ENCODE peak calls at places on chromosomes 6 and 20, in seven cellular contexts. V is adrenal gland, O is tibial nerve, M is esophagus squamous epithelium, P is spleen, J is sigmoid colon, X is NB4. A is an unnamed sample.

GRCh38 chr6:75526502-75527127 is 33.0 kb upstream of the FILIP1 start:
- DNase-seq in O (peak), X (peak), V (peak), P (no peak), J (peak), M (no peak), A (peak)

GRCh38 chr6:144896296-144896695 is 611.2 kb downstream of the UTRN start:
- DNase-seq in M (no peak), X (no peak), V (no peak), J (no peak), O (no peak), P (no peak), A (no peak)

GRCh38 chr6:69775941-69776340 is 20.9 kb downstream of the LMBRD1 start:
- DNase-seq in J (no peak), O (no peak), X (no peak), V (no peak), M (no peak), P (no peak), A (no peak)

GRCh38 chr20:41141153-41141815 is 3.9 kb downstream of the PLCG1 start:
- DNase-seq in O (peak), J (peak), P (no peak), V (no peak), M (no peak), X (no peak), A (no peak)

GRCh38 chr6:56660374-56660730 is 17.7 kb upstream of the DST start:
- DNase-seq in M (no peak), X (no peak), P (no peak), J (no peak), O (no peak), V (no peak), A (no peak)

GRCh38 chr6:123994891-123995635 is 191.4 kb downstream of the NKAIN2 start:
- DNase-seq in X (no peak), M (no peak), O (no peak), V (no peak), J (no peak), P (no peak), A (no peak)

GRCh38 chr6:85677243-85677956 is 34.7 kb upstream of the SYNCRIP start:
- DNase-seq in P (no peak), O (no peak), V (no peak), M (no peak), J (no peak), X (peak), A (no peak)

GRCh38 chr6:25418463-25419052 is 139.4 kb downstream of the CARMIL1 start:
- DNase-seq in P (no peak), J (no peak), X (no peak), O (no peak), M (no peak), V (no peak), A (no peak)

DNA sequence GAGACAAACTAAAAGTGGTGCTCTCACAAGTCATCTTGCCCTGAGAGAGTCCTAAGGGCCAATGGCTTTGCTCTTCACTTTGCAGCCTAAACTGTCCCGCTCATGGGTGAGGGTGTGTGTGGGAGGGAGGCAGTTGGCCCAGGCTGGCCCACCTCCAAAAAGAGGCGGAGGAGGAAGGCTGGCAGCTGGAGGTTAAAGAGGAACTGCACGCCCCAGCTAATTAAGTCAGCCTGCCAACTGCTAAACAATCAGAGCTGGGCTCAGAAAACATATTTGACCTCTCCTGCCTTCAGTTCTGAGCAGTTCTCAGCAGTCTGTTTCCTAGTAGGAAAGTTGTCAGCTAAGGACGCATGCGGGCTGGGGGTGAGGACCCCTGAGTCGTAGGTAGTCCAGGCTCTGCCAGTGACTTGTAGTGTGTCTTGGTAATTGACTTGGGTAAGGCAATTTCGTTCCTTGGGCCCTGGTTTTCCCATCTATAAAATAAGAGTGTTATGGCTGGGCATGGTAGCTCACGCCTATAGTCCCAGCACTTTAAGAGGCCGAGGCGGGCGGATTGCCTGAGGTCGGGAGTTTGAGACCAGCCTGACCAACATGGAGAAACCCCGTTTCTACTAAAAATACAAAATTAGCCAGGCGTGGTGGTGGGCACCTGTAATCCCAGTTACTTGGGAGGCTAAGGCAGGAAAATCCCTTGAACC is 17.0 kb downstream of the GSS start:
- DNase-seq in J (peak), P (no peak), X (peak), O (peak), M (no peak), V (no peak), A (no peak)
- TF ChIP-seq POLR2A in J (no peak), P (no peak), X (peak), O (no peak), M (no peak), V (no peak), A (no peak)

GRCh38 chr20:25273046-25273445 is 25.2 kb downstream of the PYGB start:
- DNase-seq in O (no peak), X (no peak), V (no peak), P (peak), J (peak), M (no peak), A (no peak)

GRCh38 chr20:25275813-25276532 is 28.1 kb downstream of the PYGB start:
- DNase-seq in O (peak), J (peak), M (no peak), X (no peak), P (peak), V (no peak), A (peak)

GRCh38 chr20:25273541-25274358 is 25.9 kb downstream of the PYGB start:
- DNase-seq in P (peak), O (peak), M (no peak), X (no peak), V (no peak), J (peak), A (no peak)

GRCh38 chr20:25274891-25275812 is 27.3 kb downstream of the PYGB start:
- DNase-seq in M (no peak), V (no peak), P (peak), O (peak), J (peak), X (no peak), A (peak)

GRCh38 chr20:25274481-25274880 is 26.6 kb downstream of the PYGB start:
- DNase-seq in V (no peak), O (peak), M (no peak), J (peak), P (peak), X (no peak), A (peak)
- TF ChIP-seq POLR2A in V (no peak), O (no peak), M (no peak), J (no peak), P (no peak), X (no peak), A (no peak)

GRCh38 chr6:142927274-142927586 is 17.7 kb downstream of the HIVEP2 start:
- DNase-seq in V (no peak), M (no peak), X (no peak), J (no peak), O (no peak), P (no peak), A (no peak)

GRCh38 chr6:142927904-142928303 is 17.1 kb downstream of the HIVEP2 start:
- DNase-seq in V (no peak), J (no peak), X (no peak), P (no peak), M (no peak), O (no peak), A (no peak)

GRCh38 chr6:142925575-142926110 is 19.3 kb downstream of the HIVEP2 start:
- DNase-seq in O (no peak), M (no peak), P (no peak), J (no peak), X (no peak), V (no peak), A (no peak)

GRCh38 chr6:142926177-142926493 is 18.8 kb downstream of the HIVEP2 start:
- DNase-seq in P (no peak), M (no peak), X (no peak), J (no peak), O (no peak), V (no peak), A (no peak)

DNA sequence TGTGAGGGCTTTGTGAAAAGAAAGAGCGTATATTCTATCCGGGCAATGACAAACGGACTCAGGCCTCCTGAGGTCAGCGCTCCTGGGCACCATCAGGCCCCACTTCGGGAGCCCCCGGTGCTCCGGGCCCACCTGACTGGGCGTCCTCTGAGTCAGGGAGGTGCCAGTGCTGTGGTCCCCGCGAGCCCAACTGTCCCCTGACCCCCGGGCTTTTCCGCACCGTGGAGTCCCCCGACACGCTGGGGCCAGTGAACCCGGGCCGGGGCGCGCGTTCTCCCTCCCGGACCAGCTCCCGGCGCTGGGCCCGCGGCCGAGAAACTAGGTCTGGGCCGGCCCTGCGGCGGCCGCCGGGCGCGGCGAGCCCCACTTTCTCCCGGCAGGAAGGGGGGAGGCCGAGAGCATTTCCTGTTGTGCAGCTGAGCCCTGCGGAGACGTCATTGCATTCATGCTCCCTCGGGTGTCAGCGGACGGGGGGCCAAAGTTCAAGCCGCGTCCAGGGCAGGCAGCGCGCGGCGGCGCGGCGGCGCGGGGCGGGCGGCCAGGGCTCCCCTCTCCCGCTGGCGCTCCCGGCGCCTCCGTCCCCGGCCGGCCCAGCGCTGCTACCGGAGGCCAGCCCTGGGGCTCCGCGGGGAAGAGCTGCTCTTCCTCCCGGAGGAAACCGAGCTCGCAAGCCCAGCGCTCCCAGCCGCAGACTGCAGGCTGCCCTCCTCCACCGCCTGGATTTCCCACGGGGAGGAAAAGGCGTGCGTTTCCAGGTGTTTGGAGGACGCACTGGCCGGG is 18.3 kb downstream of the HIVEP2 start:
- DNase-seq in X (peak), V (peak), P (peak), O (peak), J (peak), M (peak), A (peak)
- TF ChIP-seq POLR2A in X (no peak), V (peak), P (peak), O (peak), J (no peak), M (no peak), A (peak)

GRCh38 chr6:21593927-21594421 is 423 bp downstream of the SOX4 start:
- DNase-seq in M (no peak), P (no peak), O (no peak), X (peak), J (no peak), V (peak), A (no peak)
- TF ChIP-seq POLR2A in M (no peak), P (no peak), O (no peak), X (no peak), J (no peak), V (peak), A (no peak)

DNA sequence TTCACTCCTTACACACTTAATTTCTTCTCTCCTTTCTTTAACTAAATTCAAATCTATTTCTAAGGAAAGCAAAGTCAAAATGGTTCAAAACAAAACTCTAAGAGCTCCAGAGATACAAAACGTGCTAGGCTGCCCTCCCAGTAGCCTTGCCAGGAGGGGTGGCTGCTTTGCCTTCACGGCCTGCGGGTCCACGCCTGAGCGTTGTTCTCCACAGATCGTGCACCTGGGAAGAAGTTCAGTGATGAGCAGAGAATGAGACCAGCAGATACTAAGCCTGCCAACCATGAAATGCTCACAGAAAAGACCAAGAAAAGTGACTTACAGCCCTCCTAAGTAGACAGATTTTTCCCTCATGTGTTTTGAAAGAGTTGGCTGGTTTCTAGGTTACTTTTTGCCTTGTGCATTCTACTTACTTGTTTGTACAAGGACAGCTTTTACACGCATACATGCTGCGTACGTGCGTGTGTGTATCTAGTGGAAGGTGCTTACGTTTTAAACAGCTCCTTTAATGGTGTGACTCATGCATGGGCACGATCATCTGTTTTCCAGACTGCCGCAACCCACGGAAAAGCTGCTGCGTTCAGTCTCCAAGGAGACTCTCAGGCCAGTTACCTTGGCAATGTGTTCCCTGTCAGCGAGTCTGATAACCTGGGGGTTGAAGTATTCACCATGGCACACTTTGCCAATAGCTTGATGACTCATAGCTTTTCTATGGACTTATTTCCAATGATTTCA is 32.4 kb upstream of the PBOV1 start:
- DNase-seq in V (peak), X (no peak), P (no peak), M (no peak), O (no peak), J (no peak), A (peak)
- TF ChIP-seq POLR2A in V (no peak), X (no peak), P (no peak), M (no peak), O (no peak), J (no peak), A (no peak)

GRCh38 chr6:116370717-116371383 is at the start of gene DSE:
- DNase-seq in M (no peak), V (peak), P (peak), X (peak), O (peak), J (peak), A (peak)
- TF ChIP-seq POLR2A in M (peak), V (peak), P (peak), X (no peak), O (peak), J (peak), A (peak)

GRCh38 chr20:63911171-63911570 is 16.2 kb downstream of the DNAJC5 start:
- DNase-seq in M (no peak), P (no peak), O (no peak), X (no peak), V (no peak), J (no peak), A (no peak)
- TF ChIP-seq POLR2A in M (peak), P (no peak), O (no peak), X (no peak), V (no peak), J (no peak), A (no peak)

GRCh38 chr6:150867117-150867516 is 1.6 kb downstream of the MTHFD1L start:
- DNase-seq in V (no peak), M (no peak), X (no peak), O (no peak), J (no peak), P (no peak), A (no peak)

GRCh38 chr6:150863213-150863928 is 2.1 kb upstream of the MTHFD1L start:
- DNase-seq in J (no peak), X (no peak), M (no peak), O (no peak), V (no peak), P (no peak), A (no peak)

GRCh38 chr6:150866147-150867073 is 908 bp downstream of the MTHFD1L start:
- DNase-seq in J (peak), X (peak), M (peak), O (peak), V (peak), P (peak), A (peak)

GRCh38 chr6:150865043-150865405 is 478 bp upstream of the MTHFD1L start:
- DNase-seq in O (no peak), J (no peak), M (no peak), X (peak), V (no peak), P (no peak), A (no peak)

DNA sequence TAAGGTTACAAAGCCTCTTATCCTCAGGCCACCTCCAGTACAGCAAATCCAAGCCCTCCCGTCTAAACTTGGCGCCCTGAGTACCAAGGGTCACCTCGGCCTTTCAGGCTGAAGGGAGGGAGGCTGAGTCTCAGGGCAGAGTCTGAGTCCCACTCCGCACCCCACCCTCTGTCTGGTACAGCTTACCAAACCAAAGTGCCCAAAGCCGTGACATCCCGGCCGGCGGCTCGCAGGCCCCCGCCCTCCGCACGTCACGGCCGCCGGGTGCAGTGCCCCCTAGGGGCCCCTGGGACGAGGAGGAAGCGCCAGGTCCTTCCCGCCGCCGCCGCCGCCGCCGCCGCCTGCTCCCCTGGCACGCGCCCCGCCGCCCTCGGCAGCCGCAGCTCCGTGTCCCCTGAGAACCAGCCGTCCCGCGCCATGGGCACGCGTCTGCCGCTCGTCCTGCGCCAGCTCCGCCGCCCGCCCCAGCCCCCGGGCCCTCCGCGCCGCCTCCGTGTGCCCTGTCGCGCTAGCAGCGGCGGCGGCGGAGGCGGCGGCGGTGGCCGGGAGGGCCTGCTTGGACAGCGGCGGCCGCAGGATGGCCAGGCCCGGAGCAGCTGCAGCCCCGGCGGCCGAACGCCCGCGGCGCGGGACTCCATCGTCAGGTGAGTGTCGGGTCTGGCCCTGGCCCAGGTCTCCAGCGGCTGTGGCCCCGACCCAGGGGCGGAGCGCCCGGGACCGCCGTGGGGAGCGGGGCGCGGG is at the start of gene MTHFD1L:
- DNase-seq in O (peak), P (peak), J (peak), V (peak), X (peak), M (no peak), A (peak)
- TF ChIP-seq POLR2A in O (peak), P (no peak), J (no peak), V (peak), X (no peak), M (no peak), A (peak)

DNA sequence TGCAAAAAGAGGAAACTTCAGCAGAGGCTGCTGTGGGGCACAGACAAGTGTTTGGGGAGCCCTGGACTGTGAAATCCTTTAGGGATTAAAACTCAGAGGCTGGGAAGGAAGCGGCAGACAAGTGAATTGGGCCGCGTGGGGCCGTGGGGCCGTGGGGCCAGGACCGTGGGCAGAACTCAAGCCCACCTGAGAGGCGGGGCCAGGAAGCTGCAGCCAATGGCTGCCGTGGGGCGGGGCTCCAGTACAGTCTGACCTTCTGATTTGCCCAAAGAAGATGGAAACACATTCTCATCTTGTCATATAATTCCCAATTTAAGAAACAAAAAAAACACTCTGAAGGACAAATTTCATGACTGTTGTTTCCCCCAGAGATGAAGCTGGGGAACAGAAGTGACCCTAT is 55.4 kb downstream of the ANKRD60 start:
- DNase-seq in J (no peak), O (no peak), P (no peak), M (no peak), V (no peak), X (no peak), A (no peak)
- TF ChIP-seq POLR2A in J (no peak), O (no peak), P (no peak), M (no peak), V (no peak), X (no peak), A (no peak)

A was measured in ovary.